ENCODE peak calls at places on chromosomes 6 and 20, in nine cellular contexts. Y is HEK293T; W is activated naive CD8-positive, alpha-beta T cell treated with anti-CD3 and anti-CD28 coated beads, Interleukin-2, amount 50 U/mL, for 24 hours; S is stimulated activated CD4-positive, alpha-beta T cell treated with anti-CD3 and anti-CD28 coated beads, Interleukin-1b, Interleukin-23, amount 100 ng/mL, for 1 hour; D is stromal cell of bone marrow; K is cardiac septum; F is EH; O is left colon; Z is fibroblast of the aortic adventitia. B is an unnamed sample.

GRCh38 chr6:36698196-36698595 is 570 bp downstream of the RAB44 start:
- DNase-seq in Y (no peak), W (no peak), S (no peak), D (no peak), K (no peak), F (no peak), O (no peak), Z (no peak), B (no peak)

GRCh38 chr6:129853996-129854711 is 7.0 kb downstream of the TMEM244 start:
- DNase-seq in Y (no peak), W (no peak), S (no peak), D (no peak), K (no peak), F (peak), O (no peak), Z (peak), B (peak)

GRCh38 chr6:111159628-111160027 is 72.3 kb downstream of the SLC16A10 start:
- DNase-seq in Y (no peak), W (no peak), S (no peak), D (no peak), K (no peak), F (no peak), O (no peak), Z (no peak), B (no peak)

GRCh38 chr20:32285621-32286334 is 8.3 kb downstream of the KIF3B start:
- DNase-seq in Y (no peak), W (peak), S (no peak), D (no peak), K (no peak), F (peak), O (peak), Z (peak), B (peak)

GRCh38 chr20:50449789-50450492 is 60.2 kb upstream of the PTPN1 start:
- DNase-seq in Y (no peak), W (no peak), S (no peak), D (no peak), K (no peak), F (no peak), O (no peak), Z (no peak), B (no peak)

GRCh38 chr6:5179917-5180316 is 80.8 kb downstream of the LYRM4 start:
- DNase-seq in Y (no peak), W (no peak), S (no peak), D (no peak), K (no peak), F (peak), O (no peak), Z (no peak), B (no peak)

GRCh38 chr6:5119090-5119951 is 34.2 kb downstream of the PPP1R3G start:
- DNase-seq in Y (no peak), W (no peak), S (no peak), D (no peak), K (no peak), F (no peak), O (no peak), Z (no peak), B (no peak)

GRCh38 chr6:18261877-18262276 is 2.5 kb downstream of the DEK start:
- DNase-seq in Y (no peak), W (no peak), S (no peak), D (no peak), K (no peak), F (no peak), O (no peak), Z (no peak), B (no peak)

GRCh38 chr20:10060223-10060622 is 25.4 kb downstream of the ANKEF1 start:
- DNase-seq in Y (no peak), W (no peak), S (no peak), D (no peak), K (no peak), F (no peak), O (no peak), Z (no peak), B (no peak)

GRCh38 chr20:38119446-38119845 is 45.6 kb downstream of the TGM2 start:
- DNase-seq in Y (no peak), W (no peak), S (no peak), D (no peak), K (no peak), F (no peak), O (no peak), Z (no peak), B (peak)

GRCh38 chr20:31716351-31716750 is 6.3 kb downstream of the BCL2L1 start:
- DNase-seq in Y (no peak), W (no peak), S (no peak), D (no peak), K (no peak), F (no peak), O (no peak), Z (no peak), B (no peak)

GRCh38 chr20:50389437-50389807 is 120.8 kb upstream of the PTPN1 start:
- DNase-seq in Y (no peak), W (no peak), S (no peak), D (no peak), K (no peak), F (no peak), O (peak), Z (no peak), B (no peak)

GRCh38 chr6:33706136-33706725 is 5.3 kb downstream of the UQCC2 start:
- DNase-seq in Y (no peak), W (no peak), S (no peak), D (no peak), K (no peak), F (no peak), O (no peak), Z (no peak), B (no peak)

GRCh38 chr20:23340524-23340923 is 10.1 kb upstream of the NXT1 start:
- DNase-seq in Y (peak), W (no peak), S (no peak), D (no peak), K (no peak), F (peak), O (no peak), Z (peak), B (peak)

GRCh38 chr6:3455490-3456394 is 1.1 kb downstream of the SLC22A23 start:
- DNase-seq in Y (peak), W (peak), S (no peak), D (no peak), K (no peak), F (peak), O (peak), Z (no peak), B (peak)

GRCh38 chr6:113039013-113039412 is 691.9 kb downstream of the RFPL4B start:
- DNase-seq in Y (no peak), W (no peak), S (no peak), D (no peak), K (no peak), F (no peak), O (no peak), Z (no peak), B (no peak)

GRCh38 chr20:62850333-62850974 is 11.2 kb downstream of the TCFL5 start:
- DNase-seq in Y (no peak), W (no peak), S (no peak), D (no peak), K (no peak), F (no peak), O (no peak), Z (no peak), B (no peak)

GRCh38 chr6:168439791-168440491 is 1.0 kb upstream of the SMOC2 start:
- DNase-seq in Y (no peak), W (no peak), S (no peak), D (no peak), K (no peak), F (no peak), O (no peak), Z (peak), B (no peak)

GRCh38 chr20:40510622-40511021 is 178.4 kb downstream of the MAFB start:
- DNase-seq in Y (no peak), W (no peak), S (no peak), D (no peak), K (no peak), F (no peak), O (no peak), Z (no peak), B (no peak)

GRCh38 chr20:51095755-51096509 is 73.0 kb upstream of the KCNG1 start:
- DNase-seq in Y (no peak), W (no peak), S (no peak), D (no peak), K (no peak), F (no peak), O (no peak), Z (no peak), B (no peak)

GRCh38 chr6:142313284-142313683 is 11.5 kb downstream of the ADGRG6 start:
- DNase-seq in Y (no peak), W (no peak), S (no peak), D (peak), K (no peak), F (peak), O (no peak), Z (peak), B (peak)

B was measured in GM23248.